ENCODE peak calls at places on chromosome 21, in six cellular contexts. One of them, this sample, is unnamed.

GRCh38 chr21:44870748-44871495 is 2.6 kb downstream of the PTTG1IP start:
- DNase-seq in ascending aorta: no peak
- DNase-seq in neural progenitor cell: no peak
- DNase-seq in breast epithelium: peak
- DNase-seq in OCI-LY7: no peak
- DNase-seq in brain microvascular endothelial cell: no peak
- DNase-seq in this sample: no peak

GRCh38 chr21:31426235-31426797 is 82.3 kb upstream of the TIAM1 start:
- DNase-seq in ascending aorta: no peak
- DNase-seq in neural progenitor cell: no peak
- DNase-seq in breast epithelium: no peak
- DNase-seq in OCI-LY7: no peak
- DNase-seq in brain microvascular endothelial cell: peak
- DNase-seq in this sample: no peak

GRCh38 chr21:42387843-42388242 is 8.0 kb downstream of the TMPRSS3 start:
- DNase-seq in ascending aorta: no peak
- DNase-seq in neural progenitor cell: no peak
- DNase-seq in breast epithelium: no peak
- DNase-seq in OCI-LY7: no peak
- DNase-seq in brain microvascular endothelial cell: no peak
- DNase-seq in this sample: no peak

GRCh38 chr21:20822559-20823133 is 175.6 kb upstream of the NCAM2 start:
- DNase-seq in ascending aorta: no peak
- DNase-seq in neural progenitor cell: peak
- DNase-seq in breast epithelium: no peak
- DNase-seq in OCI-LY7: no peak
- DNase-seq in brain microvascular endothelial cell: no peak
- DNase-seq in this sample: no peak

GRCh38 chr21:43696214-43696613 is 22.7 kb upstream of the PDXK start:
- DNase-seq in ascending aorta: no peak
- DNase-seq in neural progenitor cell: no peak
- DNase-seq in breast epithelium: no peak
- DNase-seq in OCI-LY7: no peak
- DNase-seq in brain microvascular endothelial cell: no peak
- DNase-seq in this sample: no peak

GRCh38 chr21:14097881-14098499 is 112.8 kb downstream of the LIPI start:
- DNase-seq in ascending aorta: no peak
- DNase-seq in neural progenitor cell: no peak
- DNase-seq in breast epithelium: no peak
- DNase-seq in OCI-LY7: no peak
- DNase-seq in brain microvascular endothelial cell: no peak
- DNase-seq in this sample: no peak

GRCh38 chr21:43812139-43812821 is 22.9 kb downstream of the RRP1 start:
- DNase-seq in ascending aorta: no peak
- DNase-seq in neural progenitor cell: no peak
- DNase-seq in breast epithelium: no peak
- DNase-seq in OCI-LY7: no peak
- DNase-seq in brain microvascular endothelial cell: no peak
- DNase-seq in this sample: no peak

GRCh38 chr21:18117116-18117515 is 127.5 kb upstream of the CHODL start:
- DNase-seq in ascending aorta: no peak
- DNase-seq in neural progenitor cell: no peak
- DNase-seq in breast epithelium: no peak
- DNase-seq in OCI-LY7: no peak
- DNase-seq in brain microvascular endothelial cell: no peak
- DNase-seq in this sample: no peak

GRCh38 chr21:38965241-38965640 is 159.5 kb downstream of the ETS2 start:
- DNase-seq in ascending aorta: no peak
- DNase-seq in neural progenitor cell: no peak
- DNase-seq in breast epithelium: no peak
- DNase-seq in OCI-LY7: no peak
- DNase-seq in brain microvascular endothelial cell: peak
- DNase-seq in this sample: no peak

GRCh38 chr21:38503588-38503987 is 5.3 kb upstream of the ERG start:
- DNase-seq in ascending aorta: no peak
- DNase-seq in neural progenitor cell: no peak
- DNase-seq in breast epithelium: no peak
- DNase-seq in OCI-LY7: no peak
- DNase-seq in brain microvascular endothelial cell: peak
- DNase-seq in this sample: no peak

GRCh38 chr21:29245104-29245643 is 53.5 kb upstream of the BACH1 start:
- DNase-seq in ascending aorta: no peak
- DNase-seq in neural progenitor cell: no peak
- DNase-seq in breast epithelium: no peak
- DNase-seq in OCI-LY7: no peak
- DNase-seq in brain microvascular endothelial cell: no peak
- DNase-seq in this sample: no peak

GRCh38 chr21:41906770-41907169 is 27.6 kb upstream of the PRDM15 start:
- DNase-seq in ascending aorta: no peak
- DNase-seq in neural progenitor cell: no peak
- DNase-seq in breast epithelium: no peak
- DNase-seq in OCI-LY7: no peak
- DNase-seq in brain microvascular endothelial cell: no peak
- DNase-seq in this sample: no peak

GRCh38 chr21:44710294-44710665 is 1.1 kb downstream of the TSPEAR start:
- DNase-seq in ascending aorta: no peak
- DNase-seq in neural progenitor cell: peak
- DNase-seq in breast epithelium: no peak
- DNase-seq in OCI-LY7: no peak
- DNase-seq in brain microvascular endothelial cell: no peak
- DNase-seq in this sample: no peak

DNA sequence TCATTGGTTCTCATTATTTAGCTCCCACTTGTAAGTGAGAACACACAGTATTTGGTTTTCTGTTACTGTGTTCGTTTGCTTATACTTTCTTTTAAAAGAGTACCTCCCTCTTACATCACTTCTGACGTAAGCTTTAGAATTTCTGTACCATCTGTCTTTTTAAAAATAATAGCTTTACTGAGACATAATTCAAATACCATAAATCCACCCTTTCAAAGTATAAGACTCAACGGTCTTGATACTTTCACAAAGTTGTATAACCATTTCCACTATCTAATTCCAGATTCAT is 104.9 kb downstream of the HLCS start:
- DNase-seq in ascending aorta: no peak
- DNase-seq in neural progenitor cell: no peak
- DNase-seq in breast epithelium: no peak
- DNase-seq in OCI-LY7: no peak
- DNase-seq in brain microvascular endothelial cell: no peak
- DNase-seq in this sample: no peak
- H3K27ac ChIP-seq in ascending aorta: no peak
- H3K27ac ChIP-seq in neural progenitor cell: no peak
- H3K27ac ChIP-seq in breast epithelium: no peak
- H3K27ac ChIP-seq in OCI-LY7: no peak
- H3K27ac ChIP-seq in brain microvascular endothelial cell: peak
- H3K27ac ChIP-seq in this sample: no peak

GRCh38 chr21:45986316-45987051 is 4.9 kb downstream of the COL6A1 start:
- DNase-seq in ascending aorta: no peak
- DNase-seq in neural progenitor cell: no peak
- DNase-seq in breast epithelium: peak
- DNase-seq in OCI-LY7: no peak
- DNase-seq in brain microvascular endothelial cell: no peak
- DNase-seq in this sample: no peak
- TF ChIP-seq CTCF in ascending aorta: no peak
- TF ChIP-seq CTCF in neural progenitor cell: no peak
- TF ChIP-seq CTCF in breast epithelium: no peak
- TF ChIP-seq CTCF in OCI-LY7: no peak
- TF ChIP-seq CTCF in brain microvascular endothelial cell: no peak
- TF ChIP-seq CTCF in this sample: no peak

GRCh38 chr21:26117972-26118367 is 52.6 kb downstream of the APP start:
- DNase-seq in ascending aorta: no peak
- DNase-seq in neural progenitor cell: no peak
- DNase-seq in breast epithelium: no peak
- DNase-seq in OCI-LY7: no peak
- DNase-seq in brain microvascular endothelial cell: no peak
- DNase-seq in this sample: no peak

GRCh38 chr21:26115899-26116298 is 54.7 kb downstream of the APP start:
- DNase-seq in ascending aorta: no peak
- DNase-seq in neural progenitor cell: no peak
- DNase-seq in breast epithelium: no peak
- DNase-seq in OCI-LY7: no peak
- DNase-seq in brain microvascular endothelial cell: peak
- DNase-seq in this sample: no peak

GRCh38 chr21:26116456-26117011 is 54.0 kb downstream of the APP start:
- DNase-seq in ascending aorta: no peak
- DNase-seq in neural progenitor cell: no peak
- DNase-seq in breast epithelium: no peak
- DNase-seq in OCI-LY7: no peak
- DNase-seq in brain microvascular endothelial cell: no peak
- DNase-seq in this sample: no peak

GRCh38 chr21:26118928-26119540 is 51.5 kb downstream of the APP start:
- DNase-seq in ascending aorta: no peak
- DNase-seq in neural progenitor cell: no peak
- DNase-seq in breast epithelium: no peak
- DNase-seq in OCI-LY7: no peak
- DNase-seq in brain microvascular endothelial cell: no peak
- DNase-seq in this sample: no peak

DNA sequence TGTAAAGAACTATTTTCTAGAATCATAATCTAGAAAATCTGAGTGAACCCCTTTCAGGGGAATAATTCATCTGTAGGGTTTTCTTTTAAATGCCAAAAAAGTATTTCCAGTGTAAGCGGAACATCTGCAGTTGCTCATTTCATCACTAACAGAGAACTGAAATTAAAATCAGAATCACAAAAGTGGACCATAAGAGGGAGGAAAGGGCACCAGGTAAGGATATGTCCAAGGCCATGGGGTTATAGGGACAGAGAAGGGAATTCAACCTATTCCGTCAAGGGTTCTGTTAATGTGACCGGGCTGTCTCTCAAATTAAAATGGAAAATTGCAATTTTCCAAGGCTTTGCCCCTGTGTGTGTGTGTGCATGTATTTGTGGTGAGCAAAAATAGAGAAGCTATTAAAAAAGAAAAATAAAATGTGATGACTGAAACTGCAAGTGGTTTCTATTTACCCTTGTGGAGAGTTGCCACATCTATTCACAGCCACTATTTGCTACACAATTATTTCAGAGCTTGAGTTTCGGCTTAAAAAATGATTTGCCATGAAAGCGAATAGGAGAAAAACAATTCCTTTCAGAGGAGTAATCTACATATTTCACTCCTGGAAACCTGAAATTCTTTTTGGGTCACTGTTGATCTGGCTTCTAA is 53.1 kb downstream of the APP start:
- DNase-seq in ascending aorta: no peak
- DNase-seq in neural progenitor cell: no peak
- DNase-seq in breast epithelium: no peak
- DNase-seq in OCI-LY7: no peak
- DNase-seq in brain microvascular endothelial cell: no peak
- DNase-seq in this sample: no peak
- H3K27ac ChIP-seq in ascending aorta: peak
- H3K27ac ChIP-seq in neural progenitor cell: no peak
- H3K27ac ChIP-seq in breast epithelium: peak
- H3K27ac ChIP-seq in OCI-LY7: no peak
- H3K27ac ChIP-seq in brain microvascular endothelial cell: no peak
- H3K27ac ChIP-seq in this sample: no peak

DNA sequence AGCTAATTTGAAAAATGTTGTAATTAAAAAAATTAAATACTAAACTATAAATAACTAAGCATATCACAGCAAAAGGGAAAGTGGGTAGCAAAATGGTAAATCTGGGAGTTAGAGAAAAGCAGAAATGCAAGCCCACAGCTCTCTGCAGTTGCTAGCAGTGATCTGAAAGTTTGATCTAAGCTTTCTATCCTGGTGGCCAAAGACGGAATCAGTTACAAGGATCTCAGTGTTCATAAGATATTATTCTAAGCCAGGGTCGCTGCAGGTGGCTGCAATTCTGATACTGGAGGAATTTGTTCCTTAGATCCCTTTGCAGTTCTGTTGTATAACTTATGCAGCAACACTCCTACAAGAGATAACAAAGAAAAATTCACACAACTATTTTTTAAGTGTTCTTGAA is 363.7 kb downstream of the SETD4 start:
- DNase-seq in ascending aorta: no peak
- DNase-seq in neural progenitor cell: no peak
- DNase-seq in breast epithelium: no peak
- DNase-seq in OCI-LY7: no peak
- DNase-seq in brain microvascular endothelial cell: no peak
- DNase-seq in this sample: no peak
- TF ChIP-seq CTCF in ascending aorta: no peak
- TF ChIP-seq CTCF in neural progenitor cell: no peak
- TF ChIP-seq CTCF in breast epithelium: no peak
- TF ChIP-seq CTCF in OCI-LY7: no peak
- TF ChIP-seq CTCF in brain microvascular endothelial cell: peak
- TF ChIP-seq CTCF in this sample: no peak